ENCODE peak calls at places on chromosomes 7 and 10, in eight cellular contexts. L is retinal pigment epithelial cell, S is lower leg skin, X is A549, K is tibial nerve, D is GM12865, G is WERI-Rb-1, Y is cardiac muscle cell. A is an unnamed sample.

GRCh38 chr7:74501298-74501697 is 47.6 kb downstream of the GTF2IRD1 start:
- DNase-seq in L (no peak), S (no peak), X (no peak), K (no peak), D (no peak), G (no peak), Y (no peak), A (no peak)

GRCh38 chr7:127819975-127820778 is 168.2 kb downstream of the SND1 start:
- DNase-seq in L (no peak), S (no peak), X (no peak), K (no peak), D (peak; percentile 25), G (no peak), Y (peak; percentile 48), A (peak; percentile 43)

GRCh38 chr7:127035203-127035849 is 217.4 kb downstream of the GRM8 start:
- DNase-seq in L (no peak), S (no peak), X (no peak), K (no peak), D (no peak), G (no peak), Y (no peak), A (no peak)

GRCh38 chr10:103915794-103916193 is 2.2 kb downstream of the STN1 start:
- DNase-seq in L (no peak), S (no peak), X (no peak), K (no peak), D (peak; percentile 77), G (no peak), Y (peak; percentile 24), A (no peak)

GRCh38 chr10:75976681-75977080 is 545.3 kb downstream of the LRMDA start:
- DNase-seq in L (no peak), S (no peak), X (no peak), K (no peak), D (no peak), G (no peak), Y (no peak), A (no peak)

GRCh38 chr7:148408307-148408706 is 182.3 kb upstream of the C7orf33 start:
- DNase-seq in L (no peak), S (no peak), X (no peak), K (no peak), D (no peak), G (no peak), Y (no peak), A (no peak)

GRCh38 chr10:99975942-99976809 is 33.6 kb downstream of the DNMBP start:
- DNase-seq in L (no peak), S (peak; percentile 44), X (no peak), K (peak; percentile 66), D (peak; percentile 52), G (no peak), Y (peak; percentile 89), A (peak; percentile 88)

GRCh38 chr10:753530-753929 is 64.1 kb upstream of the DIP2C start:
- DNase-seq in L (no peak), S (no peak), X (no peak), K (no peak), D (no peak), G (no peak), Y (no peak), A (no peak)

GRCh38 chr7:103446046-103446520 is at the start of gene SLC26A5:
- DNase-seq in L (no peak), S (no peak), X (no peak), K (no peak), D (no peak), G (peak; percentile 22), Y (no peak), A (no peak)

GRCh38 chr10:95278061-95278988 is 12.5 kb downstream of the PDLIM1 start:
- DNase-seq in L (no peak), S (peak; percentile 75), X (peak; percentile 74), K (peak; percentile 53), D (no peak), G (no peak), Y (peak; percentile 90), A (peak; percentile 86)

GRCh38 chr7:33981221-33981620 is 75.9 kb downstream of the BMPER start:
- DNase-seq in L (no peak), S (no peak), X (no peak), K (no peak), D (no peak), G (no peak), Y (peak; percentile 38), A (peak; percentile 75)

GRCh38 chr10:30456262-30456661 is 22.3 kb downstream of the MAP3K8 start:
- DNase-seq in L (no peak), S (no peak), X (no peak), K (no peak), D (peak; percentile 90), G (no peak), Y (no peak), A (no peak)

GRCh38 chr10:11180228-11180627 is 162.6 kb downstream of the CELF2 start:
- DNase-seq in L (no peak), S (no peak), X (no peak), K (no peak), D (peak; percentile 82), G (no peak), Y (no peak), A (no peak)

GRCh38 chr7:132609906-132610520 is 33.7 kb upstream of the PLXNA4 start:
- DNase-seq in L (no peak), S (no peak), X (no peak), K (no peak), D (no peak), G (no peak), Y (no peak), A (no peak)

GRCh38 chr10:48604408-48605263 is at the start of gene ARHGAP22:
- DNase-seq in L (no peak), S (peak; percentile 23), X (peak; percentile 25), K (peak; percentile 32), D (peak; percentile 31), G (peak; percentile 62), Y (peak; percentile 43), A (peak; percentile 34)

GRCh38 chr10:31290386-31290785 is 28.6 kb upstream of the ZEB1 start:
- DNase-seq in L (no peak), S (no peak), X (no peak), K (no peak), D (no peak), G (no peak), Y (no peak), A (no peak)

GRCh38 chr10:104038958-104039752 is 46.5 kb downstream of the COL17A1 start:
- DNase-seq in L (no peak), S (peak; percentile 13), X (no peak), K (no peak), D (no peak), G (no peak), Y (no peak), A (no peak)

GRCh38 chr10:82037076-82037475 is 162.1 kb downstream of the NRG3 start:
- DNase-seq in L (no peak), S (peak; percentile 15), X (no peak), K (no peak), D (no peak), G (no peak), Y (no peak), A (no peak)

GRCh38 chr7:80937336-80937735 is 18.5 kb upstream of the SEMA3C start:
- DNase-seq in L (no peak), S (no peak), X (no peak), K (no peak), D (no peak), G (no peak), Y (no peak), A (no peak)

DNA sequence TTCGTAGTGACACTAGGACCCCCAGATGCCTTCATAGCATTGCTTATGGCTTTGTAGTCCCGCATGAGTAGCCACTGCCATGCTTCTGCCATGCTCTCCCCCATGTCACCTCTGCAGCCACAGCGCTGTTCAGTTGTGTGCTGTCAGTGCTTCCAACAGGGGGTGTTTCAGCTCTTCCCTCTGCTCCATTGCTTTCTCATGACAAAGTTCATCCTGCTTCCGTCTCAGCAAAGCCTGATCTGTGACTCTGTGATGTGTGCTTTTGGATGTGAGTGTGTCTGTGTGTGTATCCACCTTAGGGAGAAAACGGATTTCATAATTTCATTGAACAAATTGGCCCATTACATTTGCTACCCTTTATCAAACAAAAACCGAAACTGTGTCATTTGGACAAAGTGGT is 134.9 kb upstream of the SAMD8 start:
- DNase-seq in L (no peak), S (no peak), X (peak; percentile 13), K (no peak), D (peak; percentile 68), G (peak; percentile 11), Y (no peak), A (no peak)
- H3K4me3 ChIP-seq in L (no peak overlapping the region), S (no peak overlapping the region), X (no peak overlapping the region), K (no peak overlapping the region), D (peak overlapping the region; percentile 16), G (no peak overlapping the region), Y (no peak overlapping the region), A (no peak overlapping the region)

GRCh38 chr7:39539816-39540215 is 26.4 kb upstream of the YAE1 start:
- DNase-seq in L (no peak), S (no peak), X (no peak), K (no peak), D (no peak), G (no peak), Y (no peak), A (no peak)

GRCh38 chr7:39535720-39536119 is 30.5 kb upstream of the YAE1 start:
- DNase-seq in L (no peak), S (no peak), X (no peak), K (no peak), D (no peak), G (no peak), Y (no peak), A (no peak)

GRCh38 chr7:39536926-39537325 is 29.3 kb upstream of the YAE1 start:
- DNase-seq in L (peak; percentile 5), S (no peak), X (no peak), K (no peak), D (no peak), G (no peak), Y (peak; percentile 30), A (no peak)

GRCh38 chr7:39541493-39541892 is 24.7 kb upstream of the YAE1 start:
- DNase-seq in L (no peak), S (no peak), X (no peak), K (no peak), D (no peak), G (no peak), Y (no peak), A (no peak)

DNA sequence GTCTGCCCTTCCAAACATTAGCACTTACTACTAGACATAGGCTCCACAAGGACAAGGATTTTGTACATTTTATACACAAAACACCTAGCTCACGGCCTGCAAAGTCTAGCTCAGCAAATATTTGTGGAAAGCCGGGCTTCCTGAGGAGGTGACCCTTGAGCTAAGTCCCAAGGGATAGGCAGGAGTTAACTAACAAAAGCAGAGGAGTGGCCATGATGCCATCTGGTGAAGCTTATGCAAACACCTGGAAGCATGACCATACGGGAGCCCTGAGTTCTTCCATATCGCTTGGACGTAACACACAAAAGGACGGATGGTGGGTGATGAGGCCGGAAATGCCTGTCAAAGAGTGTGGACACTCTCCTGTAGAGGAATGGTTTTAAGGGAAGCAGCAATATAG is 25.9 kb upstream of the YAE1 start:
- DNase-seq in L (no peak), S (no peak), X (no peak), K (no peak), D (no peak), G (no peak), Y (no peak), A (no peak)
- TF ChIP-seq CTCF in L (no peak), S (no peak), X (no peak), K (no peak), D (no peak), G (no peak), Y (no peak), A (no peak)

GRCh38 chr10:14659626-14660196 is 115.0 kb downstream of the FAM107B start:
- DNase-seq in L (no peak), S (no peak), X (no peak), K (no peak), D (peak; percentile 93), G (no peak), Y (peak; percentile 42), A (no peak)
- H3K4me3 ChIP-seq in L (no peak overlapping the region), S (no peak overlapping the region), X (no peak overlapping the region), K (no peak overlapping the region), D (no peak overlapping the region), G (no peak overlapping the region), Y (no peak overlapping the region), A (no peak overlapping the region)

GRCh38 chr7:111705807-111706206 is 143.5 kb upstream of the IMMP2L start:
- DNase-seq in L (no peak), S (no peak), X (no peak), K (no peak), D (peak; percentile 23), G (no peak), Y (no peak), A (no peak)
- TF ChIP-seq CTCF in L (no peak), S (no peak), X (no peak), K (no peak), D (no peak), G (no peak), Y (no peak), A (no peak)